ENCODE peak calls at places on chromosome 13, in four cellular contexts. R is OCI-LY7, T is mesendoderm, Y is substantia nigra. S is an unnamed sample.

GRCh38 chr13:21240586-21240985 is 64.1 kb downstream of the MRPL57 start:
- DNase-seq in R (no peak), T (peak), Y (no peak), S (no peak)

GRCh38 chr13:45356966-45357689 is 16.1 kb upstream of the TPT1 start:
- DNase-seq in R (no peak), T (no peak), Y (no peak), S (no peak)

GRCh38 chr13:113143466-113144254 is 14.8 kb upstream of the PROZ start:
- DNase-seq in R (no peak), T (no peak), Y (no peak), S (no peak)

GRCh38 chr13:27601208-27601607 is 19.1 kb downstream of the LNX2 start:
- DNase-seq in R (no peak), T (no peak), Y (no peak), S (no peak)

GRCh38 chr13:73061478-73062275 is 2.9 kb downstream of the KLF5 start:
- DNase-seq in R (no peak), T (peak), Y (no peak), S (peak)

GRCh38 chr13:61600360-61601033 is 184.8 kb upstream of the PCDH20 start:
- DNase-seq in R (no peak), T (no peak), Y (peak), S (no peak)

GRCh38 chr13:64471916-64472315 is 2758.2 kb downstream of the PCDH9 start:
- DNase-seq in R (no peak), T (peak), Y (no peak), S (no peak)

GRCh38 chr13:94556016-94556415 is 39.9 kb downstream of the TGDS start:
- DNase-seq in R (no peak), T (no peak), Y (no peak), S (no peak)

GRCh38 chr13:108787709-108788394 is 158.4 kb downstream of the MYO16 start:
- DNase-seq in R (no peak), T (no peak), Y (no peak), S (no peak)

GRCh38 chr13:110023729-110024645 is 237.6 kb upstream of the IRS2 start:
- DNase-seq in R (no peak), T (no peak), Y (peak), S (no peak)

GRCh38 chr13:113371061-113371460 is 7.1 kb upstream of the GRTP1 start:
- DNase-seq in R (no peak), T (no peak), Y (no peak), S (no peak)

GRCh38 chr13:114164681-114165429 is 14.2 kb upstream of the CFAP97D2 start:
- DNase-seq in R (no peak), T (no peak), Y (no peak), S (no peak)

GRCh38 chr13:33285420-33286124 is at the start of gene STARD13:
- DNase-seq in R (no peak), T (peak), Y (peak), S (peak)

GRCh38 chr13:74414458-74414857 is 280.3 kb upstream of the KLF12 start:
- DNase-seq in R (no peak), T (no peak), Y (no peak), S (no peak)

GRCh38 chr13:72536668-72537399 is 190.6 kb downstream of the MZT1 start:
- DNase-seq in R (no peak), T (no peak), Y (no peak), S (no peak)

GRCh38 chr13:57438072-57438471 is 193.5 kb upstream of the PCDH17 start:
- DNase-seq in R (no peak), T (no peak), Y (no peak), S (no peak)

GRCh38 chr13:32581177-32581786 is 5.0 kb upstream of the PDS5B start:
- DNase-seq in R (peak), T (no peak), Y (no peak), S (no peak)

GRCh38 chr13:34303346-34303745 is 485.4 kb downstream of the RFC3 start:
- DNase-seq in R (no peak), T (no peak), Y (no peak), S (no peak)

GRCh38 chr13:29909975-29910674 is 59.7 kb upstream of the UBL3 start:
- DNase-seq in R (no peak), T (no peak), Y (no peak), S (no peak)

GRCh38 chr13:57224414-57224813 is 57.4 kb downstream of the PRR20E start:
- DNase-seq in R (no peak), T (no peak), Y (no peak), S (no peak)

GRCh38 chr13:64078025-64078424 is 2662.4 kb upstream of the PCDH20 start:
- DNase-seq in R (no peak), T (no peak), Y (no peak), S (no peak)

GRCh38 chr13:20033486-20033885 is 75.0 kb downstream of the ZMYM2 start:
- DNase-seq in R (no peak), T (no peak), Y (no peak), S (no peak)

DNA sequence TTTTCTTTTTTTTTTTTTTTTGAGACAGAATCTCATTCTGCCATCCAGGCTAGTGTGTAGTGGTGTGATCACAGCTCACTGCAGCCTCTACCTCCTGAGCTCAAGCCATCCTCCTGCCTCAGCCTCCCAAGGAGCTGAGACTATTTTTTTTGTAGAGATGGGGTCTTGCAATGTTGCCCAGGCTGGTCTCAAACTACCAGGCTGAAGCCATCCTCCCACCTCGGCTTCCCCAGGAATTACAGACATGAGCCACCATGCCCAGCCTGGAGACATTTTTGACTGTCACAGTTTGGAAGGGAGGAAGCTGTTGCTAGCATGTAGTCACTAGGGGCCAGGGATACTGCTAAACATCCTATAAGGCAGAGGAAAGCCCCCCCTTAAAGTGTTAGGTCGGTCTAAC is 23.9 kb downstream of the ZIC5 start:
- DNase-seq in R (no peak), T (no peak), Y (no peak), S (no peak)
- H3K27ac ChIP-seq in R (no peak), T (no peak), Y (no peak), S (no peak)

GRCh38 chr13:40439928-40440327 is 226.5 kb downstream of the FOXO1 start:
- DNase-seq in R (peak), T (no peak), Y (no peak), S (no peak)
- H3K27ac ChIP-seq in R (peak), T (no peak), Y (no peak), S (peak)

GRCh38 chr13:112068531-112069062 is 1.6 kb downstream of the SOX1 start:
- DNase-seq in R (no peak), T (no peak), Y (no peak), S (no peak)
- H3K27ac ChIP-seq in R (no peak), T (no peak), Y (no peak), S (no peak)

DNA sequence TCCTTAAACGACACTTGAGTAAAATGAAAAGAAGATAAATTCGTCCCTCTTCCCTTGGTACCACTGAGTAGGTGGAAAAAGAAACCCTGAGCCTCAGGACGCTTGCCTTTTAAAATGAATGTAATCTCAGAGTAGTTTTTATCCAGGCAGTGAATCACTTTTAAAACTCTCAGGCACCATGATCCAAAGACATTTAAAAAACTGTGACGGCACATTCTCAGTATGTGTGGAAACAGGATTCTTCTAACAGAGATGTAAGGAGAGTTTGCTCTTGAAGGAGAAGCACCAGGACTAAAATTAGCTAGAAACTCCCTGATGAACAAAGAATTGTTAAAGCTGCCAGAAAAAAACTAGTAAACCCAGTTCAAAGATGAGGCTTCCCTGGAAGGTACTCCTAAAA is 105.7 kb upstream of the SLC15A1 start:
- DNase-seq in R (no peak), T (no peak), Y (no peak), S (no peak)
- H3K27ac ChIP-seq in R (no peak), T (no peak), Y (peak), S (no peak)

GRCh38 chr13:111118898-111119607 is 3.9 kb downstream of the ARHGEF7 start:
- DNase-seq in R (no peak), T (no peak), Y (no peak), S (no peak)

GRCh38 chr13:111117961-111118360 is 2.9 kb downstream of the ARHGEF7 start:
- DNase-seq in R (no peak), T (no peak), Y (no peak), S (no peak)

GRCh38 chr13:111115841-111116500 is 861 bp downstream of the ARHGEF7 start:
- DNase-seq in R (no peak), T (peak), Y (no peak), S (no peak)

GRCh38 chr13:111116830-111117229 is 1.7 kb downstream of the ARHGEF7 start:
- DNase-seq in R (no peak), T (no peak), Y (no peak), S (no peak)

GRCh38 chr13:111117289-111117688 is 2.2 kb downstream of the ARHGEF7 start:
- DNase-seq in R (no peak), T (no peak), Y (no peak), S (no peak)
- H3K27ac ChIP-seq in R (no peak), T (no peak), Y (no peak), S (no peak)

GRCh38 chr13:40217675-40218074 is 448.8 kb downstream of the FOXO1 start:
- DNase-seq in R (no peak), T (no peak), Y (no peak), S (no peak)

GRCh38 chr13:40221131-40221459 is 445.3 kb downstream of the FOXO1 start:
- DNase-seq in R (no peak), T (no peak), Y (no peak), S (no peak)

GRCh38 chr13:40215747-40216146 is 450.7 kb downstream of the FOXO1 start:
- DNase-seq in R (no peak), T (no peak), Y (no peak), S (no peak)

GRCh38 chr13:40220299-40220935 is 446.0 kb downstream of the FOXO1 start:
- DNase-seq in R (no peak), T (no peak), Y (no peak), S (no peak)

GRCh38 chr13:40221460-40222201 is 444.8 kb downstream of the FOXO1 start:
- DNase-seq in R (no peak), T (no peak), Y (no peak), S (no peak)
- H3K27ac ChIP-seq in R (no peak), T (no peak), Y (peak), S (peak)

DNA sequence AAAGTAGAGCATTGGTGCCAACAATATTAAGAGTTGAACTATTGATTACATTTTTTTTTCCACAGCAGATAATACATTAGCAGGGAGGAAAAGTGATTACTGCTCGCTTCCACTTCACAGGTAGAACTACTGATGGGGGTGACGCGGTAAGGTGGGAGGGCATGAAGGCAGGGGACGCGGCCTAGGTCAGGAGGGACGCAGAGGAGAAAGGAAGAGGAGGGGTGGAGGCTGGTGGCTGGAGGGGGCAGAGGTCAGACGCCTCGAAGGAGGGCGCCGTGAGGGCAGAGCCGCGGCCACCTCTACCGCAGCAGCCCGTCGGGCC is 287 bp upstream of the B3GLCT start:
- DNase-seq in R (no peak), T (no peak), Y (no peak), S (no peak)
- H3K27ac ChIP-seq in R (no peak), T (no peak), Y (peak), S (peak)